ENCODE peak calls at places on chromosomes 7 and 10, in four cellular contexts. F is endodermal cell; X is cardiac fibroblast; U is stimulated activated CD4-positive, alpha-beta T cell treated with anti-CD3 and anti-CD28 coated beads, Interleukin-1b, Interleukin-23, amount 100 ng/mL, for 1 hour. L is an unnamed sample.

GRCh38 chr10:81027223-81027622 is 489.5 kb downstream of the SH2D4B start:
- DNase-seq in F (no peak), X (peak), U (no peak), L (no peak)

GRCh38 chr10:126422561-126422960 is 34.3 kb upstream of the ADAM12 start:
- DNase-seq in F (no peak), X (peak), U (no peak), L (no peak)

GRCh38 chr7:79529896-79530235 is 76.4 kb upstream of the MAGI2 start:
- DNase-seq in F (no peak), X (peak), U (no peak), L (no peak)

GRCh38 chr10:19904202-19904661 is 88.0 kb downstream of the PLXDC2 start:
- DNase-seq in F (no peak), X (peak), U (no peak), L (no peak)

GRCh38 chr10:88986549-88987242 is 3.9 kb upstream of the FAS start:
- DNase-seq in F (no peak), X (peak), U (no peak), L (no peak)

GRCh38 chr7:13017325-13017853 is 330.0 kb downstream of the ARL4A start:
- DNase-seq in F (peak), X (peak), U (no peak), L (no peak)

GRCh38 chr10:126839094-126839761 is 66.0 kb upstream of the DOCK1 start:
- DNase-seq in F (no peak), X (no peak), U (no peak), L (no peak)

GRCh38 chr10:88794731-88795130 is 7.8 kb upstream of the LIPM start:
- DNase-seq in F (no peak), X (peak), U (no peak), L (no peak)

GRCh38 chr10:77628906-77629730 is 8.5 kb downstream of the KCNMA1 start:
- DNase-seq in F (no peak), X (peak), U (no peak), L (no peak)

GRCh38 chr10:54985732-54986131 is 184.7 kb upstream of the PCDH15 start:
- DNase-seq in F (no peak), X (peak), U (no peak), L (no peak)

L was measured in CMK.